ENCODE peak calls at places on chromosome 4, in ten cellular contexts. F is tibial artery, U is choroid plexus epithelial cell, N is HFF-Myc, C is H9, S is cardiac muscle cell, E is AG09319, Q is pancreas, K is mammary epithelial cell, A is activated B cell treated with CpG ODN at 0.5 μM for 24 hours. R is an unnamed sample.
A peak's percentile ranks its signal among the peaks of the same experiment; 100 is the strongest.

GRCh38 chr4:101102114-101102752 is 245.1 kb downstream of the PPP3CA start:
- DNase-seq in F (peak; percentile 55), U (peak; percentile 94), N (peak; percentile 72), C (no peak), S (no peak), E (peak; percentile 86), Q (no peak), K (peak; percentile 19), A (no peak), R (no peak)

GRCh38 chr4:145818001-145818400 is 120.6 kb downstream of the ZNF827 start:
- DNase-seq in F (no peak), U (no peak), N (no peak), C (no peak), S (no peak), E (no peak), Q (no peak), K (no peak), A (no peak), R (no peak)

GRCh38 chr4:113106076-113106475 is 56.6 kb downstream of the ANK2 start:
- DNase-seq in F (no peak), U (peak; percentile 67), N (peak; percentile 20), C (no peak), S (peak; percentile 44), E (peak; percentile 10), Q (no peak), K (peak; percentile 10), A (no peak), R (no peak)

GRCh38 chr4:39587881-39588280 is 50.8 kb downstream of the SMIM14 start:
- DNase-seq in F (no peak), U (peak; percentile 91), N (no peak), C (no peak), S (no peak), E (no peak), Q (no peak), K (peak; percentile 49), A (no peak), R (no peak)

GRCh38 chr4:134665429-134665828 is 463.8 kb upstream of the PABPC4L start:
- DNase-seq in F (no peak), U (no peak), N (no peak), C (no peak), S (no peak), E (no peak), Q (no peak), K (no peak), A (no peak), R (no peak)

GRCh38 chr4:109870061-109870460 is 22.2 kb downstream of the LRIT3 start:
- DNase-seq in F (no peak), U (no peak), N (no peak), C (no peak), S (no peak), E (no peak), Q (no peak), K (no peak), A (no peak), R (no peak)

GRCh38 chr4:52604215-52604614 is 54.9 kb downstream of the USP46 start:
- DNase-seq in F (no peak), U (no peak), N (no peak), C (no peak), S (no peak), E (no peak), Q (no peak), K (no peak), A (no peak), R (no peak)

GRCh38 chr4:129220254-129220653 is 124.3 kb downstream of the C4orf33 start:
- DNase-seq in F (no peak), U (no peak), N (no peak), C (no peak), S (no peak), E (no peak), Q (no peak), K (no peak), A (no peak), R (no peak)

GRCh38 chr4:7759221-7759620 is 180.4 kb downstream of the AFAP1 start:
- DNase-seq in F (no peak), U (no peak), N (no peak), C (no peak), S (no peak), E (no peak), Q (no peak), K (no peak), A (no peak), R (no peak)

GRCh38 chr4:123891901-123892300 is 495.3 kb downstream of the SPRY1 start:
- DNase-seq in F (no peak), U (no peak), N (no peak), C (no peak), S (no peak), E (no peak), Q (no peak), K (no peak), A (no peak), R (no peak)

GRCh38 chr4:118834960-118835895 is 698 bp downstream of the SEC24D start:
- DNase-seq in F (peak; percentile 77), U (peak; percentile 91), N (peak; percentile 59), C (peak; percentile 76), S (peak; percentile 82), E (peak; percentile 78), Q (peak; percentile 69), K (peak; percentile 90), A (peak; percentile 31), R (peak; percentile 51)

GRCh38 chr4:15665738-15666365 is 10.7 kb upstream of the FBXL5 start:
- DNase-seq in F (no peak), U (peak; percentile 61), N (no peak), C (no peak), S (no peak), E (no peak), Q (no peak), K (peak; percentile 95), A (no peak), R (no peak)

GRCh38 chr4:80072607-80073361 is at the start of gene ANTXR2:
- DNase-seq in F (peak; percentile 92), U (peak; percentile 95), N (peak; percentile 93), C (peak; percentile 83), S (peak; percentile 91), E (peak; percentile 95), Q (peak; percentile 82), K (peak; percentile 92), A (peak; percentile 73), R (peak; percentile 80)
- TF ChIP-seq CTCF in F (no peak), U (no peak), N (no peak), C (no peak), S (peak; percentile 10), E (peak; percentile 6), Q (no peak), K (peak; percentile 16), A (no peak), R (no peak)

DNA sequence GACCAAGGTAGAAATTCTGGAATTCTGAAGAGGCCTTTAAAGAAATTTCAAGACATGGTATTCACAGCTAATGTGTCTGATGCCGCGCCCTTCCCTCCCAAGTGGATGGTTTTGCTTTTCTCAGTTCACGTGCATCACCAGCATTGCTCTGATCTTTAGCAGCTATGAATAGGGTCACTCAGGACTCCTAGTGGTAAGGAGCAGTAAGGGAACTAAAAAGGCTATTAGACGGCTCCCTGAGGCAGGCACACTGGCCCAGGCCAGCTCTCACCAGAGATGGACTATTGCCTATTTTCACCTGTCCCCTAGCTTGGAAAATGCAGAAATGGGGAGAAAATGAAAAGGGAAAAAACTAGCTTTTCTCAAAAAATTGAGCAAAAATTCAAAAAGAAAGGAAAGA is 447.5 kb upstream of the RASGEF1B start:
- DNase-seq in F (no peak), U (peak; percentile 6), N (no peak), C (peak; percentile 38), S (peak; percentile 38), E (no peak), Q (no peak), K (peak; percentile 27), A (no peak), R (no peak)
- TF ChIP-seq CTCF in F (no peak), U (peak; percentile 39), N (peak; percentile 17), C (peak; percentile 65), S (peak; percentile 58), E (peak; percentile 6), Q (no peak), K (peak; percentile 47), A (no peak), R (peak; percentile 47)

DNA sequence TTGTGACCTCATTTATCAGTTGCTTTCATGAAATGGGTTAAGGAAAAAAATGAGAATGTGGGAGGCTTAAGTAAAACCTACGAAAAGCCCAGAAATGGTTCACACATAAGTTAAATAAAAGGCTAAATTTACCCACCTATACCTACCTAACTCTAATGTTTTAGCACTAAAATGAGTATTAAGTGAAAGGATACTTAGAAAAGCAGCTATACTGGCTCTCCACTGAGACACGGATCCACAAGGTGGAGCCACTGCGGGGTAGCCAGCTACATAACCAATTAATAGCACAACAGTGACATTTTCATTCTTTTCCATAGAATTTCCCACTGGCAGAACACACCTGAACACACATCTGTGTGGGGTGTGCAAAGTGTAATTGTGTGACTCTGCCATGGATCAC is 101.9 kb downstream of the MAML3 start:
- DNase-seq in F (peak; percentile 41), U (peak; percentile 75), N (no peak), C (no peak), S (no peak), E (no peak), Q (peak; percentile 39), K (peak; percentile 29), A (no peak), R (no peak)
- TF ChIP-seq CTCF in F (no peak), U (peak; percentile 87), N (peak; percentile 57), C (peak; percentile 72), S (peak; percentile 70), E (peak; percentile 69), Q (peak; percentile 30), K (peak; percentile 80), A (no peak), R (peak; percentile 29)

GRCh38 chr4:148431401-148431800 is 10.8 kb downstream of the NR3C2 start:
- DNase-seq in F (no peak), U (no peak), N (no peak), C (no peak), S (no peak), E (no peak), Q (no peak), K (no peak), A (no peak), R (no peak)

GRCh38 chr4:148425327-148426110 is 16.7 kb downstream of the NR3C2 start:
- DNase-seq in F (no peak), U (no peak), N (no peak), C (no peak), S (no peak), E (no peak), Q (no peak), K (no peak), A (no peak), R (no peak)

GRCh38 chr4:148430847-148431246 is 11.4 kb downstream of the NR3C2 start:
- DNase-seq in F (no peak), U (no peak), N (no peak), C (no peak), S (no peak), E (no peak), Q (no peak), K (no peak), A (no peak), R (no peak)

GRCh38 chr4:148426643-148427042 is 15.6 kb downstream of the NR3C2 start:
- DNase-seq in F (no peak), U (no peak), N (no peak), C (no peak), S (no peak), E (no peak), Q (no peak), K (no peak), A (no peak), R (no peak)
- TF ChIP-seq CTCF in F (no peak), U (no peak), N (no peak), C (peak; percentile 45), S (no peak), E (no peak), Q (no peak), K (no peak), A (no peak), R (no peak)

GRCh38 chr4:83054928-83055327 is 19.9 kb downstream of the COPS4 start:
- DNase-seq in F (no peak), U (peak; percentile 59), N (no peak), C (no peak), S (no peak), E (no peak), Q (no peak), K (no peak), A (no peak), R (no peak)
- TF ChIP-seq CTCF in F (no peak), U (peak; percentile 54), N (peak; percentile 12), C (peak; percentile 36), S (peak; percentile 40), E (peak; percentile 29), Q (no peak), K (peak; percentile 38), A (no peak), R (no peak)